ENCODE peak calls at places on chromosomes 7 and 10, in six cellular contexts. One of them, this sample, is unnamed.

GRCh38 chr10:102581401-102581800 is 62.9 kb upstream of the TRIM8 start:
- DNase-seq in esophagus squamous epithelium: no peak
- DNase-seq in gastrocnemius medialis: no peak
- DNase-seq in AG09309: no peak
- DNase-seq in heart left ventricle: no peak
- DNase-seq in kidney: no peak
- DNase-seq in this sample: no peak

GRCh38 chr7:151540146-151540545 is 20.5 kb upstream of the RHEB start:
- DNase-seq in esophagus squamous epithelium: no peak
- DNase-seq in gastrocnemius medialis: no peak
- DNase-seq in AG09309: no peak
- DNase-seq in heart left ventricle: no peak
- DNase-seq in kidney: no peak
- DNase-seq in this sample: no peak

GRCh38 chr7:130831817-130832481 is 97.9 kb upstream of the KLF14 start:
- DNase-seq in esophagus squamous epithelium: no peak
- DNase-seq in gastrocnemius medialis: no peak
- DNase-seq in AG09309: no peak
- DNase-seq in heart left ventricle: no peak
- DNase-seq in kidney: no peak
- DNase-seq in this sample: no peak

GRCh38 chr7:76257973-76258372 is 44.5 kb upstream of the HSPB1 start:
- DNase-seq in esophagus squamous epithelium: no peak
- DNase-seq in gastrocnemius medialis: no peak
- DNase-seq in AG09309: no peak
- DNase-seq in heart left ventricle: no peak
- DNase-seq in kidney: no peak
- DNase-seq in this sample: no peak

GRCh38 chr7:155466142-155466813 is 8.3 kb downstream of the EN2 start:
- DNase-seq in esophagus squamous epithelium: no peak
- DNase-seq in gastrocnemius medialis: no peak
- DNase-seq in AG09309: no peak
- DNase-seq in heart left ventricle: no peak
- DNase-seq in kidney: peak
- DNase-seq in this sample: no peak

GRCh38 chr7:83819911-83820310 is 171.0 kb upstream of the SEMA3E start:
- DNase-seq in esophagus squamous epithelium: no peak
- DNase-seq in gastrocnemius medialis: no peak
- DNase-seq in AG09309: no peak
- DNase-seq in heart left ventricle: no peak
- DNase-seq in kidney: no peak
- DNase-seq in this sample: no peak

GRCh38 chr7:31957756-31958155 is 112.5 kb downstream of the PDE1C start:
- DNase-seq in esophagus squamous epithelium: no peak
- DNase-seq in gastrocnemius medialis: no peak
- DNase-seq in AG09309: no peak
- DNase-seq in heart left ventricle: no peak
- DNase-seq in kidney: no peak
- DNase-seq in this sample: no peak

GRCh38 chr10:61903991-61904350 is 2.5 kb downstream of the ARID5B start:
- DNase-seq in esophagus squamous epithelium: no peak
- DNase-seq in gastrocnemius medialis: no peak
- DNase-seq in AG09309: no peak
- DNase-seq in heart left ventricle: no peak
- DNase-seq in kidney: no peak
- DNase-seq in this sample: no peak

GRCh38 chr7:121138262-121138933 is 149.9 kb downstream of the CPED1 start:
- DNase-seq in esophagus squamous epithelium: no peak
- DNase-seq in gastrocnemius medialis: no peak
- DNase-seq in AG09309: no peak
- DNase-seq in heart left ventricle: no peak
- DNase-seq in kidney: no peak
- DNase-seq in this sample: no peak

GRCh38 chr7:139654270-139655181 is 123.3 kb downstream of the HIPK2 start:
- DNase-seq in esophagus squamous epithelium: no peak
- DNase-seq in gastrocnemius medialis: no peak
- DNase-seq in AG09309: no peak
- DNase-seq in heart left ventricle: no peak
- DNase-seq in kidney: no peak
- DNase-seq in this sample: no peak

GRCh38 chr10:98664329-98665042 is 217.8 kb upstream of the HPS1 start:
- DNase-seq in esophagus squamous epithelium: no peak
- DNase-seq in gastrocnemius medialis: no peak
- DNase-seq in AG09309: no peak
- DNase-seq in heart left ventricle: no peak
- DNase-seq in kidney: no peak
- DNase-seq in this sample: no peak

GRCh38 chr7:157224627-157225026 is 85.9 kb downstream of the UBE3C start:
- DNase-seq in esophagus squamous epithelium: no peak
- DNase-seq in gastrocnemius medialis: no peak
- DNase-seq in AG09309: no peak
- DNase-seq in heart left ventricle: no peak
- DNase-seq in kidney: no peak
- DNase-seq in this sample: no peak

GRCh38 chr7:73844848-73845460 is 2.6 kb upstream of the METTL27 start:
- DNase-seq in esophagus squamous epithelium: no peak
- DNase-seq in gastrocnemius medialis: no peak
- DNase-seq in AG09309: peak
- DNase-seq in heart left ventricle: no peak
- DNase-seq in kidney: no peak
- DNase-seq in this sample: no peak

GRCh38 chr7:55140221-55140980 is 121.6 kb downstream of the EGFR start:
- DNase-seq in esophagus squamous epithelium: no peak
- DNase-seq in gastrocnemius medialis: peak
- DNase-seq in AG09309: no peak
- DNase-seq in heart left ventricle: peak
- DNase-seq in kidney: no peak
- DNase-seq in this sample: no peak

GRCh38 chr10:123997486-123998196 is 95.8 kb downstream of the CHST15 start:
- DNase-seq in esophagus squamous epithelium: peak
- DNase-seq in gastrocnemius medialis: no peak
- DNase-seq in AG09309: peak
- DNase-seq in heart left ventricle: peak
- DNase-seq in kidney: peak
- DNase-seq in this sample: peak

GRCh38 chr10:37711617-37712488 is 145.6 kb downstream of the ZNF248 start:
- DNase-seq in esophagus squamous epithelium: no peak
- DNase-seq in gastrocnemius medialis: no peak
- DNase-seq in AG09309: no peak
- DNase-seq in heart left ventricle: peak
- DNase-seq in kidney: no peak
- DNase-seq in this sample: no peak

GRCh38 chr10:124074471-124075109 is 18.8 kb downstream of the CHST15 start:
- DNase-seq in esophagus squamous epithelium: no peak
- DNase-seq in gastrocnemius medialis: no peak
- DNase-seq in AG09309: no peak
- DNase-seq in heart left ventricle: peak
- DNase-seq in kidney: no peak
- DNase-seq in this sample: no peak

GRCh38 chr7:34013421-34013820 is 108.1 kb downstream of the BMPER start:
- DNase-seq in esophagus squamous epithelium: no peak
- DNase-seq in gastrocnemius medialis: no peak
- DNase-seq in AG09309: no peak
- DNase-seq in heart left ventricle: no peak
- DNase-seq in kidney: no peak
- DNase-seq in this sample: no peak

GRCh38 chr10:50937230-50937907 is 51.9 kb upstream of the A1CF start:
- DNase-seq in esophagus squamous epithelium: no peak
- DNase-seq in gastrocnemius medialis: no peak
- DNase-seq in AG09309: no peak
- DNase-seq in heart left ventricle: no peak
- DNase-seq in kidney: no peak
- DNase-seq in this sample: no peak

GRCh38 chr7:97418312-97418711 is 300.8 kb downstream of the SDHAF3 start:
- DNase-seq in esophagus squamous epithelium: no peak
- DNase-seq in gastrocnemius medialis: no peak
- DNase-seq in AG09309: no peak
- DNase-seq in heart left ventricle: no peak
- DNase-seq in kidney: no peak
- DNase-seq in this sample: no peak

GRCh38 chr10:118873080-118873737 is 118.4 kb upstream of the CACUL1 start:
- DNase-seq in esophagus squamous epithelium: no peak
- DNase-seq in gastrocnemius medialis: no peak
- DNase-seq in AG09309: no peak
- DNase-seq in heart left ventricle: no peak
- DNase-seq in kidney: no peak
- DNase-seq in this sample: no peak

GRCh38 chr10:112487964-112488363 is 40.9 kb downstream of the VTI1A start:
- DNase-seq in esophagus squamous epithelium: no peak
- DNase-seq in gastrocnemius medialis: no peak
- DNase-seq in AG09309: no peak
- DNase-seq in heart left ventricle: no peak
- DNase-seq in kidney: no peak
- DNase-seq in this sample: no peak

GRCh38 chr7:17368856-17369520 is 70.5 kb downstream of the AHR start:
- DNase-seq in esophagus squamous epithelium: no peak
- DNase-seq in gastrocnemius medialis: no peak
- DNase-seq in AG09309: no peak
- DNase-seq in heart left ventricle: no peak
- DNase-seq in kidney: no peak
- DNase-seq in this sample: no peak

GRCh38 chr7:78002715-78003114 is 204.1 kb downstream of the PHTF2 start:
- DNase-seq in esophagus squamous epithelium: no peak
- DNase-seq in gastrocnemius medialis: no peak
- DNase-seq in AG09309: no peak
- DNase-seq in heart left ventricle: no peak
- DNase-seq in kidney: no peak
- DNase-seq in this sample: no peak

GRCh38 chr7:142508251-142508650 is 241.0 kb upstream of the PRSS1 start:
- DNase-seq in esophagus squamous epithelium: no peak
- DNase-seq in gastrocnemius medialis: no peak
- DNase-seq in AG09309: no peak
- DNase-seq in heart left ventricle: no peak
- DNase-seq in kidney: no peak
- DNase-seq in this sample: no peak

GRCh38 chr10:29472268-29473086 is 162.3 kb downstream of the SVIL start:
- DNase-seq in esophagus squamous epithelium: no peak
- DNase-seq in gastrocnemius medialis: no peak
- DNase-seq in AG09309: no peak
- DNase-seq in heart left ventricle: no peak
- DNase-seq in kidney: no peak
- DNase-seq in this sample: no peak

GRCh38 chr10:29469481-29470354 is 165.1 kb downstream of the SVIL start:
- DNase-seq in esophagus squamous epithelium: no peak
- DNase-seq in gastrocnemius medialis: no peak
- DNase-seq in AG09309: no peak
- DNase-seq in heart left ventricle: no peak
- DNase-seq in kidney: no peak
- DNase-seq in this sample: no peak

GRCh38 chr10:29471483-29471859 is 163.3 kb downstream of the SVIL start:
- DNase-seq in esophagus squamous epithelium: no peak
- DNase-seq in gastrocnemius medialis: no peak
- DNase-seq in AG09309: peak
- DNase-seq in heart left ventricle: no peak
- DNase-seq in kidney: no peak
- DNase-seq in this sample: peak

GRCh38 chr10:29470843-29471482 is 163.8 kb downstream of the SVIL start:
- DNase-seq in esophagus squamous epithelium: no peak
- DNase-seq in gastrocnemius medialis: no peak
- DNase-seq in AG09309: no peak
- DNase-seq in heart left ventricle: no peak
- DNase-seq in kidney: no peak
- DNase-seq in this sample: no peak

DNA sequence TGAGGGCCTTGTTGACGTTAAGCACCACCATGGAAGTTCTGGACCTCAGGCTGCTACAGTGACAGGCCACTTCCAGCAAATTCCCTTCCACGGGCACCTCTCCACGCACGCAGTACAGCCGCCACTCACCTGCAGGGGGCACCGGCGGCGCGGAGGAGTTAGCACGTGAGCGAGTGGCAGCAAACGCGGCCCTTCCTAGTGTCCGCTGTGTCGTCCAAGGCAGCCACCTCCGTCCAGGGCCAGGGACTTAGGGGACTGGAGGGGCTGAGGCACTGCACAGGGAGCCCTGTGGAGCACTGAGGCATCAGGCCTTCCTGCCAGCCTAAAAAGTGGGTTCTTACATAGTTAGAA is 164.4 kb downstream of the SVIL start:
- DNase-seq in esophagus squamous epithelium: no peak
- DNase-seq in gastrocnemius medialis: no peak
- DNase-seq in AG09309: no peak
- DNase-seq in heart left ventricle: no peak
- DNase-seq in kidney: no peak
- DNase-seq in this sample: no peak
- TF ChIP-seq CTCF in esophagus squamous epithelium: peak
- TF ChIP-seq CTCF in gastrocnemius medialis: peak
- TF ChIP-seq CTCF in AG09309: peak
- TF ChIP-seq CTCF in heart left ventricle: peak
- TF ChIP-seq CTCF in kidney: peak
- TF ChIP-seq CTCF in this sample: peak

GRCh38 chr7:8296362-8296659 is 34.3 kb upstream of the ICA1 start:
- DNase-seq in esophagus squamous epithelium: no peak
- DNase-seq in gastrocnemius medialis: no peak
- DNase-seq in AG09309: no peak
- DNase-seq in heart left ventricle: no peak
- DNase-seq in kidney: no peak
- DNase-seq in this sample: no peak
- TF ChIP-seq CTCF in esophagus squamous epithelium: no peak
- TF ChIP-seq CTCF in gastrocnemius medialis: no peak
- TF ChIP-seq CTCF in AG09309: no peak
- TF ChIP-seq CTCF in heart left ventricle: no peak
- TF ChIP-seq CTCF in kidney: no peak
- TF ChIP-seq CTCF in this sample: no peak

GRCh38 chr7:26280723-26281122 is 10.9 kb upstream of the SNX10 start:
- DNase-seq in esophagus squamous epithelium: no peak
- DNase-seq in gastrocnemius medialis: no peak
- DNase-seq in AG09309: no peak
- DNase-seq in heart left ventricle: no peak
- DNase-seq in kidney: no peak
- DNase-seq in this sample: no peak

GRCh38 chr7:26279405-26279804 is 12.3 kb upstream of the SNX10 start:
- DNase-seq in esophagus squamous epithelium: no peak
- DNase-seq in gastrocnemius medialis: no peak
- DNase-seq in AG09309: no peak
- DNase-seq in heart left ventricle: no peak
- DNase-seq in kidney: no peak
- DNase-seq in this sample: no peak

GRCh38 chr7:26280097-26280496 is 11.6 kb upstream of the SNX10 start:
- DNase-seq in esophagus squamous epithelium: no peak
- DNase-seq in gastrocnemius medialis: no peak
- DNase-seq in AG09309: no peak
- DNase-seq in heart left ventricle: no peak
- DNase-seq in kidney: no peak
- DNase-seq in this sample: no peak

GRCh38 chr7:26275213-26275612 is 16.4 kb upstream of the SNX10 start:
- DNase-seq in esophagus squamous epithelium: no peak
- DNase-seq in gastrocnemius medialis: no peak
- DNase-seq in AG09309: no peak
- DNase-seq in heart left ventricle: no peak
- DNase-seq in kidney: no peak
- DNase-seq in this sample: no peak

GRCh38 chr7:26278769-26279168 is 12.9 kb upstream of the SNX10 start:
- DNase-seq in esophagus squamous epithelium: no peak
- DNase-seq in gastrocnemius medialis: no peak
- DNase-seq in AG09309: no peak
- DNase-seq in heart left ventricle: no peak
- DNase-seq in kidney: no peak
- DNase-seq in this sample: no peak
- TF ChIP-seq CTCF in esophagus squamous epithelium: no peak
- TF ChIP-seq CTCF in gastrocnemius medialis: no peak
- TF ChIP-seq CTCF in AG09309: peak
- TF ChIP-seq CTCF in heart left ventricle: no peak
- TF ChIP-seq CTCF in kidney: peak
- TF ChIP-seq CTCF in this sample: no peak

GRCh38 chr10:21495002-21495685 is 30.3 kb downstream of the SKIDA1 start:
- DNase-seq in esophagus squamous epithelium: no peak
- DNase-seq in gastrocnemius medialis: no peak
- DNase-seq in AG09309: no peak
- DNase-seq in heart left ventricle: no peak
- DNase-seq in kidney: peak
- DNase-seq in this sample: no peak
- TF ChIP-seq CTCF in esophagus squamous epithelium: no peak
- TF ChIP-seq CTCF in gastrocnemius medialis: no peak
- TF ChIP-seq CTCF in AG09309: no peak
- TF ChIP-seq CTCF in heart left ventricle: no peak
- TF ChIP-seq CTCF in kidney: no peak
- TF ChIP-seq CTCF in this sample: no peak

This sample was measured in AG09319.